ENCODE peak calls at places on chromosomes 1 and 21, in eight cellular contexts. Y is psoas muscle, R is MM.1S, V is upper lobe of right lung, A is suprapubic skin, U is transverse colon, O is heart left ventricle, B is mucosa of descending colon. P is an unnamed sample.

GRCh38 chr1:179142889-179143299 is 61.0 kb downstream of the TOR3A start:
- DNase-seq in A (no peak), O (no peak), B (no peak), Y (no peak), R (no peak), U (no peak), V (no peak), P (no peak)

GRCh38 chr1:225834417-225835329 is 24.7 kb downstream of the EPHX1 start:
- DNase-seq in O (peak; percentile 64), R (no peak), B (no peak), Y (peak; percentile 75), U (no peak), A (no peak), V (no peak), P (no peak)

GRCh38 chr1:187264995-187265602 is 436.4 kb downstream of the PLA2G4A start:
- DNase-seq in B (peak; percentile 10), U (no peak), V (no peak), O (no peak), R (peak; percentile 61), A (no peak), Y (no peak), P (peak; percentile 38)

GRCh38 chr1:221291113-221291512 is 411.9 kb downstream of the HLX start:
- DNase-seq in R (no peak), O (no peak), Y (no peak), V (no peak), A (no peak), U (no peak), B (no peak), P (no peak)

GRCh38 chr1:184051485-184052193 is at the start of gene TSEN15:
- DNase-seq in U (peak; percentile 82), B (peak; percentile 78), Y (peak; percentile 81), V (peak; percentile 92), R (peak; percentile 97), O (peak; percentile 82), A (peak; percentile 86), P (peak; percentile 75)

GRCh38 chr21:42388740-42389448 is 7.0 kb downstream of the TMPRSS3 start:
- DNase-seq in R (peak; percentile 87), B (peak; percentile 33), V (peak; percentile 54), O (no peak), U (no peak), Y (no peak), A (no peak), P (no peak)

GRCh38 chr1:101357444-101357986 is 120.7 kb downstream of the S1PR1 start:
- DNase-seq in B (peak; percentile 78), A (no peak), V (no peak), U (peak; percentile 47), Y (no peak), O (no peak), R (peak; percentile 52), P (peak; percentile 42)

GRCh38 chr21:32888971-32889370 is 117.4 kb upstream of the PAXBP1 start:
- DNase-seq in Y (no peak), O (no peak), A (no peak), R (no peak), B (no peak), U (no peak), V (no peak), P (no peak)

GRCh38 chr1:168341576-168341975 is 60.9 kb downstream of the TBX19 start:
- DNase-seq in O (no peak), A (no peak), Y (no peak), U (no peak), R (peak; percentile 36), V (no peak), B (no peak), P (no peak)

GRCh38 chr1:239308701-239309333 is 77.6 kb upstream of the CHRM3 start:
- DNase-seq in O (no peak), B (peak; percentile 78), A (no peak), Y (no peak), R (peak; percentile 51), U (peak; percentile 56), V (peak; percentile 64), P (peak; percentile 39)

GRCh38 chr1:101410048-101410878 is 173.4 kb downstream of the S1PR1 start:
- DNase-seq in R (no peak), O (no peak), A (no peak), U (no peak), Y (no peak), V (no peak), B (no peak), P (no peak)

GRCh38 chr1:159916240-159917051 is 8.9 kb downstream of the TAGLN2 start:
- DNase-seq in U (no peak), R (no peak), A (no peak), O (no peak), B (no peak), V (peak; percentile 40), Y (no peak), P (no peak)

GRCh38 chr1:244383278-244383884 is 68.3 kb downstream of the ADSS2 start:
- DNase-seq in V (no peak), R (no peak), B (no peak), O (no peak), U (no peak), A (no peak), Y (no peak), P (no peak)

GRCh38 chr1:145719230-145720079 is at the start of gene CD160:
- DNase-seq in V (no peak), A (no peak), Y (no peak), B (no peak), O (no peak), R (no peak), U (no peak), P (no peak)

GRCh38 chr21:34890724-34891609 is 158.1 kb downstream of the RUNX1 start:
- DNase-seq in A (no peak), B (peak; percentile 47), V (no peak), R (no peak), O (no peak), Y (peak; percentile 29), U (peak; percentile 30), P (no peak)

GRCh38 chr1:111406325-111406768 is 21.2 kb downstream of the OVGP1 start:
- DNase-seq in O (no peak), U (peak; percentile 26), A (no peak), V (no peak), R (peak; percentile 89), Y (no peak), B (peak; percentile 23), P (no peak)

GRCh38 chr21:31577280-31577679 is 82.2 kb upstream of the SOD1 start:
- DNase-seq in R (no peak), V (no peak), B (no peak), A (no peak), O (no peak), U (no peak), Y (no peak), P (no peak)

GRCh38 chr1:54798206-54798605 is 2.9 kb downstream of the TTC22 start:
- DNase-seq in O (no peak), B (peak; percentile 61), V (peak; percentile 40), U (peak; percentile 69), R (no peak), A (no peak), Y (no peak), P (no peak)

GRCh38 chr1:208157769-208158168 is 86.4 kb downstream of the PLXNA2 start:
- DNase-seq in Y (no peak), O (no peak), U (no peak), B (no peak), V (no peak), R (no peak), A (no peak), P (no peak)

GRCh38 chr1:218201004-218201403 is 84.1 kb upstream of the RRP15 start:
- DNase-seq in O (no peak), R (no peak), U (no peak), B (no peak), Y (no peak), A (no peak), V (no peak), P (no peak)

GRCh38 chr21:25625036-25625435 is 14.0 kb upstream of the JAM2 start:
- DNase-seq in Y (no peak), R (no peak), B (no peak), U (no peak), A (no peak), V (no peak), O (no peak), P (no peak)

GRCh38 chr1:161098161-161099068 is at the start of gene KLHDC9:
- DNase-seq in U (peak; percentile 91), O (peak; percentile 84), Y (peak; percentile 66), R (peak; percentile 98), V (peak; percentile 92), A (no peak), B (peak; percentile 90), P (peak; percentile 98)

GRCh38 chr1:8533907-8534306 is 216.0 kb downstream of the SLC45A1 start:
- DNase-seq in O (no peak), U (no peak), R (no peak), B (no peak), Y (no peak), V (no peak), A (no peak), P (no peak)

GRCh38 chr1:43650306-43650941 is 475 bp downstream of the KDM4A start:
- DNase-seq in R (peak; percentile 98), V (peak; percentile 96), B (peak; percentile 99), U (peak; percentile 97), O (peak; percentile 97), A (peak; percentile 98), Y (peak; percentile 93), P (peak; percentile 97)

GRCh38 chr1:103250441-103250861 is 142.1 kb upstream of the COL11A1 start:
- DNase-seq in O (no peak), B (no peak), Y (no peak), R (no peak), V (no peak), A (no peak), U (no peak), P (no peak)

GRCh38 chr1:15733218-15733725 is 2.8 kb upstream of the SLC25A34 start:
- DNase-seq in V (no peak), Y (no peak), U (no peak), A (no peak), O (no peak), R (no peak), B (no peak), P (no peak)
- H3K4me3 ChIP-seq in V (no peak overlapping the region), Y (no peak overlapping the region), U (no peak overlapping the region), A (no peak overlapping the region), O (no peak overlapping the region), R (no peak overlapping the region), B (no peak overlapping the region), P (no peak overlapping the region)

GRCh38 chr21:41369105-41369914 is 7.5 kb downstream of the MX2 start:
- DNase-seq in A (peak; percentile 80), U (no peak), O (peak; percentile 56), V (peak; percentile 63), R (no peak), Y (peak; percentile 43), B (peak; percentile 21), P (peak; percentile 81)
- TF ChIP-seq CTCF in A (no peak), U (no peak), O (no peak), V (no peak), R (no peak), Y (no peak), B (no peak), P (peak; percentile 64)

DNA sequence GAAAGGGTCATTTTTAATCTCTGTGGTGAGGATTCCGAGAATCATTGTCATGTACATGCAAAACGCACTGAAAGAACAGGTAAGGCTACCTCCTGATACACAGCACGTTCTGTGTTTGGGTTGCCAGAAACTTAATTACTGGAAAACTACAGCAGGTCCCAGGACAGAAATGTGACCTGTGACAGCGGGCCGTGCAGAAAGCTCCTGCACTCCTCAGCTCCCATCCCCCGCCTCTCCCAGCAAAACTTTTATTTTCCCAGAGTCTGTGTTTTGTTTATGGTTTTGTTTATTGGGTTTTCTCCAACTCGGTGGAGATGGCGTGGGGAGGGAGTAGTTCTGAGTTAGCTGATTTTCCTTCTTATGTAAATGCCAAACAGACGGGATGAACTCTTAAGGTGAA is 44.7 kb downstream of the SLC44A3 start:
- DNase-seq in U (no peak), V (no peak), B (no peak), R (no peak), A (no peak), O (no peak), Y (no peak), P (no peak)
- H3K4me3 ChIP-seq in U (no peak overlapping the region), V (no peak overlapping the region), B (no peak overlapping the region), R (no peak overlapping the region), A (peak overlapping the region; percentile 21), O (no peak overlapping the region), Y (no peak overlapping the region), P (no peak overlapping the region)

GRCh38 chr1:23100074-23100748 is 68.4 kb downstream of the LUZP1 start:
- DNase-seq in Y (no peak), R (no peak), O (peak; percentile 35), U (no peak), V (no peak), B (no peak), A (no peak), P (peak; percentile 73)
- TF ChIP-seq CTCF in Y (no peak), R (no peak), O (no peak), U (no peak), V (no peak), B (no peak), A (no peak), P (no peak)

P was measured in WERI-Rb-1.